ENCODE peak calls at places on chromosome 18, in ten cellular contexts. K is A549, R is HCT116, Q is IMR-90, N is hepatocyte, P is HepG2, S is H1, J is DND-41, Z is GM23338, M is fibroblast of lung. B is an unnamed sample.

GRCh38 chr18:78421392-78421791 is 558.2 kb upstream of the SALL3 start:
- DNase-seq in K (no peak), R (no peak), Q (no peak), N (no peak), P (no peak), S (no peak), J (no peak), Z (no peak), M (no peak), B (no peak)

GRCh38 chr18:55318864-55319516 is 269.0 kb downstream of the TCF4 start:
- DNase-seq in K (no peak), R (no peak), Q (peak), N (no peak), P (no peak), S (no peak), J (no peak), Z (no peak), M (peak), B (no peak)

GRCh38 chr18:2100694-2101213 is 470.6 kb downstream of the METTL4 start:
- DNase-seq in K (no peak), R (no peak), Q (no peak), N (no peak), P (no peak), S (no peak), J (no peak), Z (no peak), M (no peak), B (no peak)

GRCh38 chr18:24982831-24983230 is 369.1 kb downstream of the ZNF521 start:
- DNase-seq in K (no peak), R (no peak), Q (peak), N (no peak), P (no peak), S (no peak), J (no peak), Z (no peak), M (peak), B (no peak)

GRCh38 chr18:36572135-36572856 is 256.5 kb downstream of the TPGS2 start:
- DNase-seq in K (peak), R (peak), Q (peak), N (peak), P (peak), S (no peak), J (peak), Z (peak), M (peak), B (peak)

GRCh38 chr18:32439802-32440201 is 30.9 kb downstream of the GAREM1 start:
- DNase-seq in K (peak), R (peak), Q (no peak), N (no peak), P (no peak), S (no peak), J (no peak), Z (peak), M (no peak), B (peak)

GRCh38 chr18:3814840-3815239 is 364.9 kb downstream of the TGIF1 start:
- DNase-seq in K (no peak), R (no peak), Q (peak), N (no peak), P (no peak), S (no peak), J (no peak), Z (no peak), M (peak), B (no peak)

GRCh38 chr18:50203801-50204604 is 9.1 kb upstream of the MYO5B start:
- DNase-seq in K (peak), R (peak), Q (peak), N (peak), P (peak), S (no peak), J (no peak), Z (peak), M (peak), B (peak)

GRCh38 chr18:31454066-31454708 is 6.6 kb downstream of the DSG3 start:
- DNase-seq in K (peak), R (peak), Q (peak), N (peak), P (peak), S (no peak), J (no peak), Z (no peak), M (peak), B (no peak)

GRCh38 chr18:8253943-8254342 is 355.3 kb upstream of the RAB12 start:
- DNase-seq in K (no peak), R (no peak), Q (no peak), N (no peak), P (no peak), S (no peak), J (no peak), Z (no peak), M (no peak), B (no peak)

GRCh38 chr18:22683196-22683676 is 249.9 kb upstream of the RBBP8 start:
- DNase-seq in K (peak), R (no peak), Q (peak), N (peak), P (peak), S (no peak), J (no peak), Z (no peak), M (peak), B (no peak)

GRCh38 chr18:80190311-80190710 is 57.0 kb downstream of the PARD6G start:
- DNase-seq in K (no peak), R (no peak), Q (no peak), N (no peak), P (no peak), S (no peak), J (no peak), Z (no peak), M (no peak), B (no peak)

GRCh38 chr18:51138936-51139335 is 58.5 kb downstream of the MEX3C start:
- DNase-seq in K (no peak), R (no peak), Q (no peak), N (no peak), P (no peak), S (no peak), J (no peak), Z (no peak), M (no peak), B (no peak)

GRCh38 chr18:22309191-22309590 is 108.5 kb downstream of the CTAGE1 start:
- DNase-seq in K (no peak), R (no peak), Q (peak), N (peak), P (no peak), S (no peak), J (no peak), Z (no peak), M (peak), B (no peak)

GRCh38 chr18:76496200-76496890 is 1.3 kb upstream of the ZNF516 start:
- DNase-seq in K (no peak), R (no peak), Q (peak), N (peak), P (peak), S (no peak), J (no peak), Z (peak), M (peak), B (peak)

GRCh38 chr18:6328624-6329016 is 86.1 kb downstream of the L3MBTL4 start:
- DNase-seq in K (no peak), R (no peak), Q (no peak), N (no peak), P (no peak), S (no peak), J (no peak), Z (no peak), M (no peak), B (no peak)

GRCh38 chr18:78890388-78890787 is 89.2 kb upstream of the SALL3 start:
- DNase-seq in K (no peak), R (no peak), Q (no peak), N (no peak), P (no peak), S (no peak), J (no peak), Z (no peak), M (no peak), B (no peak)

GRCh38 chr18:13437034-13437433 is 218.5 kb downstream of the LDLRAD4 start:
- DNase-seq in K (no peak), R (no peak), Q (no peak), N (no peak), P (no peak), S (no peak), J (peak), Z (no peak), M (peak), B (no peak)

GRCh38 chr18:13872373-13872772 is 43.0 kb downstream of the MC2R start:
- DNase-seq in K (no peak), R (no peak), Q (no peak), N (no peak), P (no peak), S (no peak), J (no peak), Z (no peak), M (no peak), B (no peak)

GRCh38 chr18:35923939-35924338 is 48.5 kb upstream of the RMP24 start:
- DNase-seq in K (no peak), R (no peak), Q (no peak), N (no peak), P (no peak), S (no peak), J (no peak), Z (no peak), M (no peak), B (no peak)

GRCh38 chr18:22939649-22940048 is 6.5 kb downstream of the RBBP8 start:
- DNase-seq in K (no peak), R (no peak), Q (no peak), N (no peak), P (no peak), S (no peak), J (no peak), Z (no peak), M (no peak), B (no peak)

GRCh38 chr18:9722691-9723090 is 14.6 kb downstream of the RAB31 start:
- DNase-seq in K (no peak), R (no peak), Q (no peak), N (peak), P (peak), S (no peak), J (no peak), Z (peak), M (no peak), B (no peak)

GRCh38 chr18:72160504-72161445 is 383.4 kb downstream of the CBLN2 start:
- DNase-seq in K (no peak), R (no peak), Q (no peak), N (no peak), P (no peak), S (no peak), J (no peak), Z (no peak), M (no peak), B (no peak)

GRCh38 chr18:54388203-54389142 is 30.8 kb downstream of the C18orf54 start:
- DNase-seq in K (peak), R (peak), Q (peak), N (peak), P (peak), S (peak), J (peak), Z (peak), M (peak), B (peak)

GRCh38 chr18:10234912-10235439 is 219.5 kb upstream of the APCDD1 start:
- DNase-seq in K (no peak), R (no peak), Q (peak), N (peak), P (no peak), S (no peak), J (no peak), Z (no peak), M (peak), B (no peak)

GRCh38 chr18:79680100-79680879 is 687 bp downstream of the CTDP1 start:
- DNase-seq in K (peak), R (no peak), Q (peak), N (peak), P (peak), S (no peak), J (peak), Z (peak), M (peak), B (peak)

GRCh38 chr18:23280844-23281243 is 145.6 kb downstream of the CABLES1 start:
- DNase-seq in K (no peak), R (no peak), Q (no peak), N (no peak), P (no peak), S (no peak), J (no peak), Z (no peak), M (no peak), B (no peak)

GRCh38 chr18:79510731-79511141 is 115.0 kb downstream of the NFATC1 start:
- DNase-seq in K (no peak), R (no peak), Q (no peak), N (no peak), P (no peak), S (no peak), J (no peak), Z (no peak), M (no peak), B (no peak)

GRCh38 chr18:63149200-63149587 is 170.4 kb downstream of the BCL2 start:
- DNase-seq in K (no peak), R (no peak), Q (no peak), N (no peak), P (no peak), S (no peak), J (no peak), Z (peak), M (no peak), B (peak)
- H3K4me2 ChIP-seq in K (no peak), R (no peak), Q (no peak), N (no peak), P (no peak), S (no peak), J (no peak), Z (no peak), M (no peak), B (no peak)

DNA sequence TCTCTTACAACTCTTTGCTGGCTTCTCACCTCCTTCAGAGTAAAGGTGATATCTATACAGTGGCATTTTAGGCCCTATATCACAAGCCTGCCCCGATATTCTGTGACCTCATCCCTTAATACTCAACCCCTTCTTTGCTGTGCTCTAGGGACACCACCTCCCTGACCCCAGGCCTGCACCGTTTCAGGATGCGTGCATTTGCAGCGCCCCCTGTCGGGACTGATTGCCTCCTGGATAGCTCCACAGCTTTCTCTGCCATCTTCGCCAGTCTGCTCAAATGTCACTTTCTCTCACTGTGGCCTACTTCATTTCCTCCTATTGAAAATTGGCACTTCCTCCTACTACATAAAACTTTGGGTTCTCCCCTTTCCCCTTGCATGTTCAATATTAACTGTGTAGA is 289.6 kb downstream of the SOCS6 start:
- DNase-seq in K (peak), R (no peak), Q (no peak), N (peak), P (peak), S (peak), J (no peak), Z (no peak), M (no peak), B (peak)
- TF ChIP-seq CTCF in K (peak), R (peak), Q (no peak), N (peak), P (peak), S (no peak), J (no peak), Z (no peak), M (no peak), B (peak)

GRCh38 chr18:48947102-48947501 is 3.7 kb downstream of the SMAD7 start:
- DNase-seq in K (no peak), R (no peak), Q (no peak), N (no peak), P (no peak), S (no peak), J (no peak), Z (no peak), M (no peak), B (no peak)
- H3K4me2 ChIP-seq in K (peak), R (peak), Q (peak), N (peak), P (peak), S (no peak), J (peak), Z (peak), M (peak), B (no peak)

GRCh38 chr18:59839931-59840685 is 59.7 kb upstream of the PMAIP1 start:
- DNase-seq in K (peak), R (no peak), Q (no peak), N (no peak), P (no peak), S (no peak), J (no peak), Z (no peak), M (peak), B (no peak)
- TF ChIP-seq CTCF in K (no peak), R (peak), Q (peak), N (no peak), P (no peak), S (no peak), J (peak), Z (no peak), M (peak), B (no peak)

GRCh38 chr18:47999801-48000248 is 69.4 kb upstream of the SMAD2 start:
- DNase-seq in K (no peak), R (no peak), Q (no peak), N (no peak), P (no peak), S (no peak), J (no peak), Z (no peak), M (no peak), B (no peak)
- H3K4me2 ChIP-seq in K (no peak), R (no peak), Q (no peak), N (no peak), P (no peak), S (no peak), J (no peak), Z (no peak), M (no peak), B (no peak)

DNA sequence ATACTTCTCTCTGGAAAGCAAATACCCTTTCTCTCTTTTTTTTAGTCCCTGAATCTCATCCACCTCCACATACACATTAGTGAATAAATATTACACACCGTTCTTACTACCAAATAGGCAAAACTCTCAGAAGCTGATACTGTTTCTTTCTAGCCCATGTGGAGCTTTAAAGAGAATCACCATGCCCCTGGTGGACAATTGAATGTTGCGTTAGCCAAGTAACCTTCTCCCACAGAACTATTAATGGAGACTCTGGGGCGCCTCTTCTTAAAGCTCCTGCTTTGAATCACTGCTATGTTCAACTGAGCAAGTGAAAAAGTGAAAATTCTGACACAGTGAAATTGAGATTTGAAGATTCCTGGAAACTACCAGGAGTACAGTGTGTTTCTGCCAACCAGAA is 522.8 kb upstream of the CDH7 start:
- DNase-seq in K (no peak), R (no peak), Q (no peak), N (no peak), P (no peak), S (no peak), J (no peak), Z (peak), M (no peak), B (peak)
- TF ChIP-seq CTCF in K (no peak), R (no peak), Q (no peak), N (no peak), P (no peak), S (peak), J (peak), Z (peak), M (no peak), B (peak)

GRCh38 chr18:60038731-60039130 is 138.9 kb downstream of the PMAIP1 start:
- DNase-seq in K (no peak), R (no peak), Q (no peak), N (no peak), P (no peak), S (no peak), J (no peak), Z (no peak), M (peak), B (no peak)
- H3K4me2 ChIP-seq in K (no peak), R (no peak), Q (no peak), N (no peak), P (no peak), S (no peak), J (no peak), Z (no peak), M (no peak), B (no peak)

DNA sequence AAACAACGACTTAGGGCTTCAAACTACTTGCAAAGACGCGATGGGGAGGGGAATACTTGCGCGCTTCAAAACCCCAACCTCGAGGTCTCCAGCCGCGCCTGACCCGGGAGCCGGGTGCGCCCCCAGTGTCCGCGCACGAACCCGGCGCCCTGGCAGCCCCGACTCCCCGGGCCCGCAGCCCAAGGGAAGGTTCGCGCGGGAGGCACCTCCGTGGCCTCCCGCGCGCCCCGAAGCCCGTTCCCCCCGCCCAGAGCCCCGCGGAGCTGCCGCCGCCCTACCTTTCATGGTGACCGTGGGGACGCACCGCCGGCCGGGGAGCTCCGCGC is 308 bp downstream of the COLEC12 start:
- DNase-seq in K (no peak), R (no peak), Q (no peak), N (peak), P (no peak), S (no peak), J (no peak), Z (peak), M (no peak), B (peak)
- TF ChIP-seq CTCF in K (no peak), R (no peak), Q (no peak), N (no peak), P (no peak), S (no peak), J (no peak), Z (peak), M (no peak), B (peak)

DNA sequence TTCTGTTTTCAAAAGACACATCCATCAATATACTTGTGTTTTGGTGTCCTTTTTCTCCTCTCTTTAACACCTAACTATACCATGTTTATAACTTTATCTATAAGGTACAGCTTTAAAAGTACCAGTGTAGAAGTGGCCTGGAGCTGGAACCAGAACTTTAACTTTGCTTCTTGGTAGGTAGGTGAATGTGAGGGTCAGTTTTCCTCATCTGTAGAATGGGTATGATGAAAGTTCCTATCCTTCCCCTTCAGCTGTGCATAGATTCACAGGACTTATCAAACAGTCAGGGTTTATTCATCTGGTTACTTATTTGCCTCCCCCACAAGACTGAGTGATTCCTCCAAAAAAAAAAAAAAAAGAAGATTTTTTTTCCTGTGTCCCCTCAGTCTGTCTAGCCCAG is 12.7 kb downstream of the KCTD1 start:
- DNase-seq in K (no peak), R (no peak), Q (no peak), N (no peak), P (no peak), S (no peak), J (no peak), Z (no peak), M (no peak), B (no peak)
- H3K4me2 ChIP-seq in K (no peak), R (peak), Q (no peak), N (no peak), P (no peak), S (no peak), J (no peak), Z (no peak), M (no peak), B (no peak)